ENCODE peak calls at places on chromosomes 3 and 15, in six cellular contexts. One of them, this sample, is unnamed.

GRCh38 chr3:194119831-194120230 is 16.1 kb upstream of the HES1 start:
- DNase-seq in iris pigment epithelial cell: no peak
- DNase-seq in NCI-H1092: no peak
- DNase-seq in ACHN: no peak
- DNase-seq in memory B cell: no peak
- DNase-seq in NCI-H2029 treated with DMSO at 0.1 percent for 48 hours: no peak
- DNase-seq in this sample: no peak

GRCh38 chr15:80978685-80979084 is 10.9 kb downstream of the MESD start:
- DNase-seq in iris pigment epithelial cell: peak; percentile 62
- DNase-seq in NCI-H1092: no peak
- DNase-seq in ACHN: peak; percentile 15
- DNase-seq in memory B cell: no peak
- DNase-seq in NCI-H2029 treated with DMSO at 0.1 percent for 48 hours: no peak
- DNase-seq in this sample: no peak

GRCh38 chr3:194133661-194134230 is 2.2 kb upstream of the HES1 start:
- DNase-seq in iris pigment epithelial cell: peak; percentile 80
- DNase-seq in NCI-H1092: peak; percentile 34
- DNase-seq in ACHN: peak; percentile 55
- DNase-seq in memory B cell: peak; percentile 49
- DNase-seq in NCI-H2029 treated with DMSO at 0.1 percent for 48 hours: no peak
- DNase-seq in this sample: no peak

GRCh38 chr15:24039683-24040082 is 352.6 kb upstream of the NDN start:
- DNase-seq in iris pigment epithelial cell: no peak
- DNase-seq in NCI-H1092: no peak
- DNase-seq in ACHN: no peak
- DNase-seq in memory B cell: no peak
- DNase-seq in NCI-H2029 treated with DMSO at 0.1 percent for 48 hours: no peak
- DNase-seq in this sample: no peak

GRCh38 chr3:109874900-109875735 is 537.8 kb upstream of the DPPA4 start:
- DNase-seq in iris pigment epithelial cell: peak; percentile 1
- DNase-seq in NCI-H1092: no peak
- DNase-seq in ACHN: no peak
- DNase-seq in memory B cell: no peak
- DNase-seq in NCI-H2029 treated with DMSO at 0.1 percent for 48 hours: no peak
- DNase-seq in this sample: no peak

GRCh38 chr3:118842147-118842863 is 192.3 kb downstream of the IGSF11 start:
- DNase-seq in iris pigment epithelial cell: peak; percentile 14
- DNase-seq in NCI-H1092: no peak
- DNase-seq in ACHN: no peak
- DNase-seq in memory B cell: no peak
- DNase-seq in NCI-H2029 treated with DMSO at 0.1 percent for 48 hours: no peak
- DNase-seq in this sample: no peak

GRCh38 chr15:35038655-35039534 is 46.2 kb downstream of the NANOGP8 start:
- DNase-seq in iris pigment epithelial cell: peak; percentile 81
- DNase-seq in NCI-H1092: no peak
- DNase-seq in ACHN: no peak
- DNase-seq in memory B cell: no peak
- DNase-seq in NCI-H2029 treated with DMSO at 0.1 percent for 48 hours: no peak
- DNase-seq in this sample: no peak

GRCh38 chr3:18389108-18389733 is 35.9 kb downstream of the SATB1 start:
- DNase-seq in iris pigment epithelial cell: peak; percentile 6
- DNase-seq in NCI-H1092: no peak
- DNase-seq in ACHN: peak; percentile 12
- DNase-seq in memory B cell: peak; percentile 19
- DNase-seq in NCI-H2029 treated with DMSO at 0.1 percent for 48 hours: peak; percentile 18
- DNase-seq in this sample: peak; percentile 29

GRCh38 chr3:72641072-72641471 is 207.2 kb downstream of the SHQ1 start:
- DNase-seq in iris pigment epithelial cell: no peak
- DNase-seq in NCI-H1092: no peak
- DNase-seq in ACHN: no peak
- DNase-seq in memory B cell: no peak
- DNase-seq in NCI-H2029 treated with DMSO at 0.1 percent for 48 hours: no peak
- DNase-seq in this sample: no peak

GRCh38 chr15:74386496-74387140 is 19.2 kb upstream of the CYP11A1 start:
- DNase-seq in iris pigment epithelial cell: no peak
- DNase-seq in NCI-H1092: no peak
- DNase-seq in ACHN: no peak
- DNase-seq in memory B cell: no peak
- DNase-seq in NCI-H2029 treated with DMSO at 0.1 percent for 48 hours: no peak
- DNase-seq in this sample: no peak

GRCh38 chr3:30342319-30343060 is 263.9 kb upstream of the TGFBR2 start:
- DNase-seq in iris pigment epithelial cell: peak; percentile 96
- DNase-seq in NCI-H1092: no peak
- DNase-seq in ACHN: peak; percentile 82
- DNase-seq in memory B cell: no peak
- DNase-seq in NCI-H2029 treated with DMSO at 0.1 percent for 48 hours: no peak
- DNase-seq in this sample: peak; percentile 34

GRCh38 chr3:190172751-190173150 is 52.1 kb upstream of the P3H2 start:
- DNase-seq in iris pigment epithelial cell: peak; percentile 27
- DNase-seq in NCI-H1092: no peak
- DNase-seq in ACHN: no peak
- DNase-seq in memory B cell: no peak
- DNase-seq in NCI-H2029 treated with DMSO at 0.1 percent for 48 hours: no peak
- DNase-seq in this sample: no peak

GRCh38 chr15:99211926-99212325 is 37.5 kb downstream of the TTC23 start:
- DNase-seq in iris pigment epithelial cell: peak; percentile 69
- DNase-seq in NCI-H1092: no peak
- DNase-seq in ACHN: no peak
- DNase-seq in memory B cell: no peak
- DNase-seq in NCI-H2029 treated with DMSO at 0.1 percent for 48 hours: no peak
- DNase-seq in this sample: no peak

GRCh38 chr3:192571197-192571791 is 156.0 kb downstream of the FGF12 start:
- DNase-seq in iris pigment epithelial cell: peak; percentile 56
- DNase-seq in NCI-H1092: peak; percentile 29
- DNase-seq in ACHN: peak; percentile 62
- DNase-seq in memory B cell: no peak
- DNase-seq in NCI-H2029 treated with DMSO at 0.1 percent for 48 hours: peak; percentile 61
- DNase-seq in this sample: peak; percentile 28

GRCh38 chr3:53846851-53847155 is 435 bp downstream of the IL17RB start:
- DNase-seq in iris pigment epithelial cell: no peak
- DNase-seq in NCI-H1092: no peak
- DNase-seq in ACHN: no peak
- DNase-seq in memory B cell: no peak
- DNase-seq in NCI-H2029 treated with DMSO at 0.1 percent for 48 hours: no peak
- DNase-seq in this sample: no peak

GRCh38 chr15:93141373-93141790 is 52.4 kb upstream of the RGMA start:
- DNase-seq in iris pigment epithelial cell: no peak
- DNase-seq in NCI-H1092: no peak
- DNase-seq in ACHN: no peak
- DNase-seq in memory B cell: no peak
- DNase-seq in NCI-H2029 treated with DMSO at 0.1 percent for 48 hours: no peak
- DNase-seq in this sample: no peak

GRCh38 chr3:16181361-16181760 is 6.9 kb downstream of the GALNT15 start:
- DNase-seq in iris pigment epithelial cell: peak; percentile 62
- DNase-seq in NCI-H1092: no peak
- DNase-seq in ACHN: no peak
- DNase-seq in memory B cell: no peak
- DNase-seq in NCI-H2029 treated with DMSO at 0.1 percent for 48 hours: no peak
- DNase-seq in this sample: no peak

GRCh38 chr15:35450492-35450891 is 95.5 kb downstream of the DPH6 start:
- DNase-seq in iris pigment epithelial cell: peak; percentile 92
- DNase-seq in NCI-H1092: no peak
- DNase-seq in ACHN: no peak
- DNase-seq in memory B cell: no peak
- DNase-seq in NCI-H2029 treated with DMSO at 0.1 percent for 48 hours: no peak
- DNase-seq in this sample: no peak

GRCh38 chr3:58627580-58627894 is 39.0 kb downstream of the FAM3D start:
- DNase-seq in iris pigment epithelial cell: peak; percentile 36
- DNase-seq in NCI-H1092: peak; percentile 17
- DNase-seq in ACHN: no peak
- DNase-seq in memory B cell: no peak
- DNase-seq in NCI-H2029 treated with DMSO at 0.1 percent for 48 hours: no peak
- DNase-seq in this sample: no peak

GRCh38 chr15:73283341-73283962 is 85.3 kb downstream of the HCN4 start:
- DNase-seq in iris pigment epithelial cell: no peak
- DNase-seq in NCI-H1092: no peak
- DNase-seq in ACHN: peak; percentile 66
- DNase-seq in memory B cell: no peak
- DNase-seq in NCI-H2029 treated with DMSO at 0.1 percent for 48 hours: no peak
- DNase-seq in this sample: no peak

GRCh38 chr15:83446904-83447708 is at the start of gene SH3GL3:
- DNase-seq in iris pigment epithelial cell: peak; percentile 84
- DNase-seq in NCI-H1092: peak; percentile 26
- DNase-seq in ACHN: peak; percentile 75
- DNase-seq in memory B cell: no peak
- DNase-seq in NCI-H2029 treated with DMSO at 0.1 percent for 48 hours: no peak
- DNase-seq in this sample: peak; percentile 91

GRCh38 chr3:188220988-188221818 is 67.2 kb downstream of the LPP start:
- DNase-seq in iris pigment epithelial cell: peak; percentile 83
- DNase-seq in NCI-H1092: no peak
- DNase-seq in ACHN: no peak
- DNase-seq in memory B cell: no peak
- DNase-seq in NCI-H2029 treated with DMSO at 0.1 percent for 48 hours: no peak
- DNase-seq in this sample: no peak

GRCh38 chr3:29203846-29204245 is 77.0 kb upstream of the RBMS3 start:
- DNase-seq in iris pigment epithelial cell: peak; percentile 42
- DNase-seq in NCI-H1092: no peak
- DNase-seq in ACHN: no peak
- DNase-seq in memory B cell: no peak
- DNase-seq in NCI-H2029 treated with DMSO at 0.1 percent for 48 hours: no peak
- DNase-seq in this sample: no peak